ENCODE peak calls at places on chromosome 18, in nine cellular contexts. P is Peyer's patch, D is H54, Z is upper lobe of left lung, W is right lobe of liver, A is spleen, U is A549, V is sigmoid colon, F is heart left ventricle. B is an unnamed sample.

GRCh38 chr18:3528251-3528650 is 78.3 kb downstream of the TGIF1 start:
- DNase-seq in P (no peak), D (no peak), Z (no peak), W (no peak), A (no peak), U (no peak), V (no peak), F (no peak), B (no peak)

GRCh38 chr18:33210575-33211189 is 229.8 kb downstream of the CCDC178 start:
- DNase-seq in P (no peak), D (peak), Z (no peak), W (no peak), A (no peak), U (peak), V (no peak), F (no peak), B (no peak)

GRCh38 chr18:47215554-47216138 is 35.8 kb downstream of the SKOR2 start:
- DNase-seq in P (no peak), D (peak), Z (no peak), W (no peak), A (no peak), U (peak), V (no peak), F (no peak), B (no peak)

GRCh38 chr18:63606526-63606925 is 19.4 kb downstream of the SERPINB13 start:
- DNase-seq in P (no peak), D (no peak), Z (no peak), W (no peak), A (no peak), U (no peak), V (no peak), F (no peak), B (no peak)

GRCh38 chr18:31741096-31741735 is 19.5 kb downstream of the SLC25A52 start:
- DNase-seq in P (no peak), D (no peak), Z (no peak), W (peak), A (no peak), U (peak), V (no peak), F (no peak), B (peak)

GRCh38 chr18:54607213-54607934 is 16.3 kb downstream of the DYNAP start:
- DNase-seq in P (peak), D (no peak), Z (no peak), W (peak), A (no peak), U (peak), V (no peak), F (no peak), B (no peak)

GRCh38 chr18:22224339-22224738 is 55.0 kb downstream of the GATA6 start:
- DNase-seq in P (no peak), D (no peak), Z (no peak), W (no peak), A (no peak), U (no peak), V (no peak), F (no peak), B (no peak)

GRCh38 chr18:51813740-51814139 is 526.3 kb upstream of the DCC start:
- DNase-seq in P (no peak), D (no peak), Z (no peak), W (no peak), A (no peak), U (no peak), V (no peak), F (no peak), B (no peak)

GRCh38 chr18:12334280-12335262 is 26.5 kb downstream of the TUBB6 start:
- DNase-seq in P (no peak), D (no peak), Z (no peak), W (no peak), A (no peak), U (no peak), V (peak), F (no peak), B (no peak)

GRCh38 chr18:77858331-77858730 is 608.7 kb downstream of the GALR1 start:
- DNase-seq in P (no peak), D (no peak), Z (peak), W (no peak), A (no peak), U (no peak), V (no peak), F (no peak), B (no peak)

GRCh38 chr18:54386043-54386442 is 28.3 kb downstream of the C18orf54 start:
- DNase-seq in P (no peak), D (no peak), Z (no peak), W (no peak), A (no peak), U (no peak), V (no peak), F (no peak), B (no peak)

GRCh38 chr18:53534695-53535094 is 689.8 kb downstream of the MBD2 start:
- DNase-seq in P (no peak), D (no peak), Z (no peak), W (peak), A (no peak), U (no peak), V (no peak), F (no peak), B (peak)

GRCh38 chr18:28455971-28456370 is 279.0 kb upstream of the CDH2 start:
- DNase-seq in P (no peak), D (no peak), Z (no peak), W (no peak), A (no peak), U (no peak), V (no peak), F (no peak), B (no peak)

GRCh38 chr18:63299837-63300787 is 19.5 kb downstream of the BCL2 start:
- DNase-seq in P (no peak), D (no peak), Z (no peak), W (no peak), A (no peak), U (no peak), V (no peak), F (no peak), B (no peak)

GRCh38 chr18:39946623-39947061 is 2008.4 kb upstream of the PIK3C3 start:
- DNase-seq in P (no peak), D (peak), Z (no peak), W (no peak), A (no peak), U (peak), V (no peak), F (no peak), B (no peak)

GRCh38 chr18:56097561-56098095 is 509.6 kb upstream of the TCF4 start:
- DNase-seq in P (no peak), D (no peak), Z (no peak), W (no peak), A (no peak), U (no peak), V (no peak), F (no peak), B (no peak)

GRCh38 chr18:3306391-3306790 is 44.5 kb downstream of the MYL12B start:
- DNase-seq in P (no peak), D (no peak), Z (no peak), W (no peak), A (no peak), U (no peak), V (no peak), F (no peak), B (no peak)

GRCh38 chr18:518081-518480 is 17.6 kb upstream of the COLEC12 start:
- DNase-seq in P (no peak), D (no peak), Z (no peak), W (no peak), A (no peak), U (no peak), V (no peak), F (no peak), B (no peak)

GRCh38 chr18:5518179-5518770 is 25.5 kb downstream of the EPB41L3 start:
- DNase-seq in P (no peak), D (no peak), Z (peak), W (no peak), A (no peak), U (no peak), V (no peak), F (no peak), B (no peak)

GRCh38 chr18:55509631-55510372 is 78.2 kb downstream of the TCF4 start:
- DNase-seq in P (no peak), D (no peak), Z (no peak), W (no peak), A (no peak), U (no peak), V (no peak), F (no peak), B (no peak)

GRCh38 chr18:27583021-27583420 is 397.9 kb upstream of the CHST9 start:
- DNase-seq in P (no peak), D (no peak), Z (no peak), W (no peak), A (no peak), U (no peak), V (no peak), F (no peak), B (no peak)

DNA sequence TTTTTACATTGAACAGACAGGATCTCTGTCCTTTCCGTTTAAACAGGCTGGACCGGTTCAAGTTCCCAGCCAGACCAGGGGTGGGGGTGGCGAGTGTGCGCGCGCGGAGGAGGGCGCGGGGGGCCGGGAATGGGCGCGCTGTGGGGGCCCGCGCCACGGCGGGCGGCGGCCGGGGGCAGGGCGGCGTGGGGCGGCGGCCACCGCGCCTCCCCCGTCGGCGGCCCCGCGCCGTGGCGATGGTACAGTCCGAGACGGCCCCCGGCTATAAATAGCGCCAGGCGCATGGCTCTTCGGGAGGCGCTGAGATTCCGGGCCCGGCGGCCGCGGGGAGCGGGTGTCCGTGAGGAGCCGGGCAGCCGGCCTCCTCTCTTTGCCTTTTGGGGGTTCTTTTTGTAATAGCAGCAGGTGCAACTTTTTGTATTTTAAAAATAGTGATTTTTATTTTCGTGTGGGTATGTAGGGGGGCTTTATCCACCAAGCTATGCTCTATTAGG is 434 bp upstream of the CELF4 start:
- DNase-seq in P (peak), D (peak), Z (peak), W (no peak), A (peak), U (peak), V (peak), F (peak), B (no peak)
- TF ChIP-seq POLR2A in P (no peak), D (no peak), Z (no peak), W (no peak), A (no peak), U (no peak), V (no peak), F (no peak), B (no peak)

DNA sequence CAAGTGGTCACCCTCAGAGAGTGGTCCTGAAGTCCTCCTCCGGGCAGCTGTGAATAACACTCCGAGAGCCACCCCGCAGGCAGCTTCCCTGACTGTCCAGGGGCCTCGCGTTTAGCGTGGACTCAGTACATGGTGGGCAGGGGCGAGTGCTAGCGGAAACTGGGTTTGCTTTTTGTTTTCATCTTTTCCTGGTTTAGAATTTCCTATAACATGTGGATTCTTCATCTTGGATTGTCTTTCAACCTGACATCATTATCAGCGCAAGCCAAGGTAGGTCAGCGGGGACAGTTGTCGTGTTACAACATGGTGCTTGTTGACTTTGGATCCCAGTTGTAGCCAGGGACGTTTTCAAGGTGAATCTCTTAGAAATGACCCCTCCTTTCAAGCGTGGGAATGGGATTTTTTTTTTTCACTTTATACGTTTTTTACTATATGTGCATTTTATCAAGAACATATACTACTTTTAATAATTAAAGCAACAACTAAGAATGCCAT is 20.9 kb downstream of the RMC1 start:
- DNase-seq in P (no peak), D (no peak), Z (peak), W (peak), A (no peak), U (no peak), V (no peak), F (no peak), B (no peak)
- TF ChIP-seq POLR2A in P (no peak), D (no peak), Z (no peak), W (no peak), A (no peak), U (no peak), V (no peak), F (no peak), B (no peak)

GRCh38 chr18:48975817-48976649 is 25.3 kb upstream of the SMAD7 start:
- DNase-seq in P (peak), D (peak), Z (peak), W (peak), A (peak), U (peak), V (no peak), F (peak), B (no peak)
- TF ChIP-seq POLR2A in P (peak), D (no peak), Z (peak), W (peak), A (no peak), U (no peak), V (no peak), F (no peak), B (no peak)

DNA sequence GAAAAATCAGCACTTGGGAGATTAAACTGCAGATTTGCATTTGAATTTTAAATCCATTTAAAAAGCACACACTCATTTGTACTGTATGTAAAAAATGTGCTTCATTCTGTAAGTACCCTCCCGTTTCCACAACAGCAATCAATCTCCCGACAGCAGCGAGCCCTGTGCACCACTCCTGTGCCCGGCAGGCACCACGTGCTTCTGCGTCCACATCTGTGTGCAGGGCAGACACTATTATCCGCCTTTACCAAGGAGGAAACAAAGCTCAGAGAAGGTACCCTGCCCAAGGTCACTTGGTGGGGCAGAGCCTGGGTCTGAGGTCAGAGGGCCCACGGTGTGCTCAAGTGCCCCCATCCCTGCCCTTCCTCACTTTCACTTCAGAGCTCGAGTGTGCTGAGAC is 7.5 kb downstream of the HSBP1L1 start:
- DNase-seq in P (no peak), D (no peak), Z (no peak), W (no peak), A (no peak), U (no peak), V (no peak), F (no peak), B (no peak)
- TF ChIP-seq POLR2A in P (no peak), D (no peak), Z (no peak), W (no peak), A (no peak), U (no peak), V (no peak), F (no peak), B (no peak)

GRCh38 chr18:48951448-48952286 is 902 bp upstream of the SMAD7 start:
- DNase-seq in P (peak), D (peak), Z (peak), W (peak), A (peak), U (peak), V (peak), F (peak), B (peak)

GRCh38 chr18:48953096-48953706 is 2.4 kb upstream of the SMAD7 start:
- DNase-seq in P (no peak), D (no peak), Z (no peak), W (no peak), A (peak), U (no peak), V (no peak), F (no peak), B (no peak)

GRCh38 chr18:48954837-48955527 is 4.2 kb upstream of the SMAD7 start:
- DNase-seq in P (no peak), D (no peak), Z (no peak), W (no peak), A (peak), U (no peak), V (no peak), F (no peak), B (no peak)

GRCh38 chr18:48950536-48951447 is at the start of gene SMAD7:
- DNase-seq in P (no peak), D (no peak), Z (peak), W (no peak), A (no peak), U (no peak), V (no peak), F (peak), B (no peak)

DNA sequence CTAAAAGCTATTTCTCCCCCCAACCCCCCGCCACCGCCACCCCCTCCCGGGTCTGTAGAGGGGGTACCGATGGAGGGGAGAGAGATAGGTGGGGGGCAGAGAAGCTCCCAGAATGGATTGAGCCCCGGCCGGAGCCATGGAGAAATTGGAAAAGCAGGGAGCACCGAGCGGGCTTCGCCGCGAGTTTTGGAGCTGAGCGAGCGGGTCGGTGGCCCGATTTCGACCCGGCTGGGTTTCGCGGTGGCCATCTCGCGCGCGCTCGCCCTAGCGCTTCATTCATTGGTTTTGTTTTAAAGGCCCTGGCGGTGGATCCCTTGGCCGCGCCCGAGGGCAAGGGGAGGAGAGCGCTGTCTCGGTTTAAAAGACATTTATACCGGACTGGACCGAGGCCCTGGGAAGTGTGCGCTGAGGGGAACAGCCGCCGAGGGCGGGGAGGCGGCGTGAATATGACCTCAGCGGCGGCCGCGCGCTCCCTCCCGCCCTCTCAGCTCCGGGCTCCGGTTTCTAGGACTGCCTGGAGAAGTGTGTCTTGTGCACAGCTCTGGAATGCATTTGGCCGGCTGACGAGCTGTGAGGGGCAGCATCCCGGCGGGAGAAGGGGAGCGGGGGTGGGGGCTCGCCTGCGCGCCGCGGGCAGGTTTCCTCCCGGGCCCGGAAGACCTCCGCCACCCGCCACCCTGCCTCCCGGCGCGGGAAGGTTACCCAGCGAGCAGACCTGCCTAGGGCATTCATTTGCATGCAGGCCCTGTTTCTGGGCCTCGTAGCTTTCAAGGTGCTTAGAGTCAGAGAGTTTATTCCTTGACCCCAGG is 1.7 kb upstream of the SMAD7 start:
- DNase-seq in P (peak), D (peak), Z (peak), W (peak), A (peak), U (peak), V (peak), F (peak), B (peak)
- TF ChIP-seq POLR2A in P (peak), D (no peak), Z (peak), W (peak), A (no peak), U (peak), V (peak), F (no peak), B (no peak)

B was measured in lower leg skin.